ENCODE peak calls at places on chromosomes 13 and 19, in ten cellular contexts. J is pancreas, D is SK-N-SH, F is astrocyte, T is HFFc6, H is cardiac fibroblast, E is AG04450, R is astrocyte of the spinal cord, A is Peyer's patch, M is colonic mucosa. B is an unnamed sample.
A peak's percentile ranks its signal among the peaks of the same experiment; 100 is the strongest.

GRCh38 chr19:46840157-46840942 is 10.3 kb downstream of the AP2S1 start:
- DNase-seq in T (no peak), A (no peak), F (no peak), E (no peak), D (peak; percentile 83), J (no peak), H (peak; percentile 79), R (peak; percentile 60), M (no peak), B (no peak)

GRCh38 chr19:33402421-33403220 is 29.1 kb downstream of the CEBPG start:
- DNase-seq in J (peak; percentile 66), E (no peak), F (no peak), A (peak; percentile 46), R (no peak), T (no peak), H (no peak), D (peak; percentile 58), M (no peak), B (no peak)

GRCh38 chr19:4337906-4338440 is 654 bp downstream of the STAP2 start:
- DNase-seq in F (peak; percentile 27), H (peak; percentile 33), E (no peak), T (no peak), M (peak; percentile 72), D (no peak), R (peak; percentile 24), A (peak; percentile 74), J (no peak), B (no peak)

GRCh38 chr19:46371371-46371901 is 24.5 kb downstream of the PPP5C start:
- DNase-seq in F (no peak), E (no peak), D (no peak), T (no peak), H (peak; percentile 39), R (no peak), A (peak; percentile 33), J (no peak), M (no peak), B (no peak)

GRCh38 chr19:49395581-49396407 is 7.7 kb downstream of the KASH5 start:
- DNase-seq in T (no peak), A (no peak), H (no peak), M (no peak), J (no peak), E (no peak), D (peak; percentile 9), R (no peak), F (no peak), B (peak; percentile 73)

GRCh38 chr13:80047406-80047805 is 293.5 kb downstream of the SPRY2 start:
- DNase-seq in J (no peak), H (peak; percentile 42), T (peak; percentile 62), R (peak; percentile 90), F (peak; percentile 94), M (no peak), E (peak; percentile 30), D (no peak), A (no peak), B (no peak)

GRCh38 chr13:111006508-111007031 is 91.7 kb upstream of the ANKRD10 start:
- DNase-seq in H (peak; percentile 79), A (peak; percentile 66), D (no peak), F (peak; percentile 93), M (peak; percentile 51), J (peak; percentile 79), E (no peak), T (peak; percentile 57), R (peak; percentile 96), B (no peak)

GRCh38 chr13:21006141-21007005 is 55.0 kb downstream of the LATS2 start:
- DNase-seq in F (no peak), D (no peak), A (peak; percentile 36), J (peak; percentile 11), R (no peak), M (no peak), E (no peak), T (no peak), H (no peak), B (no peak)

GRCh38 chr13:98142427-98143156 is at the start of gene FARP1:
- DNase-seq in R (peak; percentile 66), M (peak; percentile 79), E (no peak), F (peak; percentile 41), J (peak; percentile 94), D (peak; percentile 95), A (peak; percentile 65), H (peak; percentile 44), T (peak; percentile 41), B (peak; percentile 60)

DNA sequence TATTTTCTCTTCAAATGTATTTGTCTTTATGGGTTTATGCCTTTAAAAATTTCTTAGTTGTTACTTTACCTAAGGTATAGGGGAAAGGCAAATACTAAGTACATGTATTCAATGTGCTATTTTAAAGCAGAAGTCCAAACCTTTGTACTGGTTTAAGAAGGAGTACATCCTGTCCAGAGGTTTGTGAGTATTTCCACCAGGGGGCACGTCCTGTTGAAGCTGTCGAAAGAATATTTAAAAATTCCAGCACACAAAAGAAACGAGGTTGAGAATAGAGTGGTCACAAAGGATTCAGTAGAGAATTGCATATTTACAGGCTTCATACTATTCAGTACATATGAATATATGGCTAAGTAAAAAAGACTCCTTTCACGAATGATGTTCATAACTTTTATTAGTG is 59.8 kb downstream of the URI1 start:
- DNase-seq in M (no peak), J (no peak), D (no peak), R (peak; percentile 26), E (no peak), T (no peak), A (no peak), F (no peak), H (peak; percentile 18), B (no peak)
- TF ChIP-seq CTCF in M (no peak), J (no peak), D (no peak), R (peak; percentile 48), E (peak; percentile 34), T (peak; percentile 61), A (no peak), F (peak; percentile 22), H (peak; percentile 15), B (no peak)

GRCh38 chr19:35151273-35152065 is 3.1 kb upstream of the FXYD5 start:
- DNase-seq in D (no peak), T (no peak), M (no peak), A (no peak), J (no peak), F (no peak), R (no peak), E (no peak), H (no peak), B (no peak)

GRCh38 chr19:35155441-35155840 is 906 bp downstream of the FXYD5 start:
- DNase-seq in M (no peak), R (no peak), A (no peak), H (no peak), D (no peak), J (peak; percentile 68), E (no peak), T (no peak), F (no peak), B (no peak)

GRCh38 chr19:35155981-35156672 is 1.6 kb downstream of the FXYD5 start:
- DNase-seq in H (no peak), M (no peak), D (no peak), T (no peak), A (no peak), E (no peak), J (no peak), R (no peak), F (no peak), B (no peak)

GRCh38 chr19:35154535-35155406 is at the start of gene FXYD5:
- DNase-seq in H (peak; percentile 86), R (peak; percentile 70), D (peak; percentile 60), M (peak; percentile 72), T (peak; percentile 78), A (peak; percentile 87), E (peak; percentile 27), F (peak; percentile 70), J (peak; percentile 81), B (no peak)

GRCh38 chr19:35153701-35154534 is 617 bp upstream of the FXYD5 start:
- DNase-seq in H (no peak), J (peak; percentile 67), D (peak; percentile 79), M (peak; percentile 50), F (no peak), E (no peak), A (peak; percentile 79), R (no peak), T (no peak), B (no peak)
- TF ChIP-seq CTCF in H (peak; percentile 70), J (peak; percentile 21), D (peak; percentile 65), M (peak; percentile 39), F (peak; percentile 36), E (peak; percentile 68), A (peak; percentile 43), R (peak; percentile 75), T (peak; percentile 80), B (no peak)

GRCh38 chr13:58960909-58961308 is 1202.8 kb downstream of the DIAPH3 start:
- DNase-seq in D (peak; percentile 25), A (no peak), F (peak; percentile 15), J (no peak), E (no peak), H (peak; percentile 51), M (no peak), T (no peak), R (peak; percentile 48), B (no peak)
- TF ChIP-seq CTCF in D (peak; percentile 45), A (no peak), F (peak; percentile 18), J (no peak), E (peak; percentile 19), H (peak; percentile 11), M (no peak), T (peak; percentile 36), R (peak; percentile 34), B (peak; percentile 38)

GRCh38 chr19:41930322-41930722 is 2.1 kb upstream of the ERFL start:
- DNase-seq in D (no peak), F (no peak), H (no peak), A (no peak), E (no peak), T (no peak), J (no peak), M (no peak), R (no peak), B (no peak)

GRCh38 chr19:41929536-41930071 is 1.4 kb upstream of the ERFL start:
- DNase-seq in T (no peak), A (no peak), E (no peak), H (no peak), F (no peak), M (no peak), D (no peak), J (no peak), R (no peak), B (no peak)

GRCh38 chr19:41933131-41933458 is 4.8 kb upstream of the ERFL start:
- DNase-seq in M (no peak), R (no peak), A (no peak), T (no peak), H (no peak), D (no peak), F (no peak), J (no peak), E (no peak), B (no peak)

GRCh38 chr19:41932259-41933130 is 4.2 kb upstream of the ERFL start:
- DNase-seq in A (no peak), H (no peak), D (peak; percentile 68), E (no peak), R (no peak), J (no peak), F (no peak), M (no peak), T (no peak), B (no peak)

DNA sequence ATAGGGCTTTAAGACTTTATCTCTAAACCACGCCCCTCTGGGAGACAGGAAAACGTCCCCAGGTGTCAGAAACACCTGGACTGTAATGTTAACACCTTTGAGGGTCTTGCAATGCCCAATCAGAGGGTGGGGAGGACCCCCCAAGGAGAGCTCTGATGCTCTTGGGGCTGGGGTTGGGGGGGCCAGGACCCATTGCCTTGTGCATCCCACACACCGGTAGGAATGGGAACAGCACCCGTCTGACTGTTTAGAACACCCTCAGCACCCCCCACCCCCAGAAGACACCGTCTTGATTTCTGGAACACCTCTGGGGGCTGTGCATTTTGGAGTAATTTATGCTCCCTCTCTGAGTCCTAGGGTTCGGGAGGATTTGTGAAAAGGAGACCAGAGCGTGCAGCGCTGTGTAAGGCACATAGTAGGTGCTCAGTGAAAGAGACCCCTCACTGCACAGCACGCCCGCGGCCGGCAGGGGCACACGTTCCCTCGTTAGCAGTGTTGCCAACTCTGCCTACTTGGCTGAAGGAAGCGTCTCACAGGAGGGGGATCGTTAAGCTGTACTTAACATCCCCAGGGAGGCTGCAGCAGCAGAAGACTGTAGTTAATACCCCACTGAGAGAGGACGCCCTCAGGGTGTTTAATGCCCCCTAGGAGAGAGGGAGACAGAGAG is 2.8 kb upstream of the ERFL start:
- DNase-seq in F (no peak), M (no peak), A (no peak), D (no peak), R (no peak), E (no peak), H (no peak), T (no peak), J (no peak), B (peak; percentile 82)
- TF ChIP-seq CTCF in F (peak; percentile 33), M (no peak), A (no peak), D (peak; percentile 20), R (peak; percentile 42), E (peak; percentile 48), H (peak; percentile 46), T (peak; percentile 61), J (no peak), B (peak; percentile 53)

B was measured in D721Med.